ENCODE peak calls at places on chromosomes 4 and X, in four cellular contexts. M, C, Q and K are unnamed samples.

GRCh38 chr4:93416337-93417102 is 412.0 kb upstream of the ATOH1 start:
- DNase-seq in M (peak), Q (no peak), C (no peak), K (no peak)

GRCh38 chrX:10648608-10649007 is 28.2 kb upstream of the MID1 start:
- DNase-seq in C (no peak), Q (peak), M (peak), K (no peak)

GRCh38 chr4:102598102-102598758 is 97.1 kb downstream of the NFKB1 start:
- DNase-seq in Q (no peak), M (peak), C (no peak), K (no peak)

GRCh38 chr4:79574741-79575451 is 166.9 kb upstream of the GK2 start:
- DNase-seq in Q (no peak), M (no peak), C (no peak), K (no peak)

GRCh38 chr4:185357733-185358440 is 37.8 kb downstream of the LRP2BP start:
- DNase-seq in M (no peak), C (no peak), Q (no peak), K (no peak)

GRCh38 chr4:168710353-168710946 is 213.6 kb downstream of the PALLD start:
- DNase-seq in M (peak), Q (no peak), C (no peak), K (no peak)

GRCh38 chr4:26907731-26908599 is 47.3 kb downstream of the STIM2 start:
- DNase-seq in M (no peak), C (no peak), Q (no peak), K (no peak)

GRCh38 chr4:10008208-10009005 is 12.9 kb downstream of the SLC2A9 start:
- DNase-seq in Q (no peak), M (no peak), C (no peak), K (no peak)

GRCh38 chrX:118420462-118420861 is 74.6 kb downstream of the WDR44 start:
- DNase-seq in C (no peak), M (peak), Q (peak), K (no peak)

GRCh38 chrX:30971761-30972603 is 82.9 kb upstream of the TAB3 start:
- DNase-seq in Q (peak), C (no peak), M (peak), K (peak)

GRCh38 chrX:74138943-74139342 is 165.0 kb upstream of the ZCCHC13 start:
- DNase-seq in C (no peak), Q (no peak), M (no peak), K (no peak)

GRCh38 chr4:75514949-75515612 is 808 bp downstream of the THAP6 start:
- DNase-seq in Q (no peak), C (no peak), M (no peak), K (no peak)